ENCODE peak calls at places on chromosomes 6 and 20, in six cellular contexts. N is left ventricle myocardium inferior; R is spleen; K is effector memory CD4-positive, alpha-beta T cell; U is upper lobe of right lung; A is heart right ventricle. D is an unnamed sample.
A peak's percentile ranks its signal among the peaks of the same experiment; 100 is the strongest.

GRCh38 chr6:49553353-49553752 is 2.9 kb downstream of the C6orf141 start:
- DNase-seq in K (no peak), A (no peak), R (no peak), U (no peak), N (no peak), D (peak; percentile 55)

GRCh38 chr6:137234505-137234863 is 15.3 kb upstream of the IFNGR1 start:
- DNase-seq in N (no peak), A (no peak), U (no peak), R (no peak), K (no peak), D (peak; percentile 27)

GRCh38 chr20:56855693-56856092 is 226.6 kb downstream of the TFAP2C start:
- DNase-seq in N (no peak), K (no peak), R (no peak), A (no peak), U (no peak), D (no peak)

GRCh38 chr6:36851149-36851614 is 11.9 kb upstream of the CPNE5 start:
- DNase-seq in U (no peak), A (peak; percentile 71), N (no peak), K (no peak), R (no peak), D (peak; percentile 93)

GRCh38 chr6:28816909-28817807 is 106.6 kb downstream of the TRIM27 start:
- DNase-seq in A (no peak), U (no peak), R (no peak), N (no peak), K (no peak), D (peak; percentile 45)

GRCh38 chr6:17418281-17419188 is 25.1 kb downstream of the CAP2 start:
- DNase-seq in R (no peak), K (no peak), N (no peak), A (no peak), U (no peak), D (peak; percentile 92)

GRCh38 chr6:142474446-142475289 is 172.9 kb downstream of the ADGRG6 start:
- DNase-seq in N (no peak), R (no peak), A (no peak), K (no peak), U (peak; percentile 64), D (peak; percentile 40)

GRCh38 chr20:64188682-64189529 is 24.7 kb downstream of the MYT1 start:
- DNase-seq in K (no peak), R (no peak), A (no peak), U (no peak), N (no peak), D (no peak)

GRCh38 chr6:18207949-18208348 is 52.7 kb downstream of the KDM1B start:
- DNase-seq in K (no peak), A (no peak), N (no peak), U (no peak), R (no peak), D (no peak)

GRCh38 chr6:95515975-95516374 is 61.4 kb upstream of the MANEA start:
- DNase-seq in A (no peak), N (no peak), K (no peak), U (no peak), R (no peak), D (peak; percentile 78)

GRCh38 chr6:112249489-112249888 is 4.9 kb downstream of the LAMA4 start:
- DNase-seq in A (no peak), K (no peak), U (no peak), R (no peak), N (no peak), D (no peak)

GRCh38 chr6:38078671-38079070 is 259.1 kb downstream of the ZFAND3 start:
- DNase-seq in N (no peak), K (no peak), U (no peak), R (no peak), A (no peak), D (peak; percentile 56)

GRCh38 chr20:59123011-59123676 is 40.5 kb upstream of the ZNF831 start:
- DNase-seq in R (peak; percentile 86), U (no peak), N (no peak), A (no peak), K (no peak), D (no peak)

GRCh38 chr6:3139090-3139903 is 18.0 kb downstream of the TUBB2A start:
- DNase-seq in N (peak; percentile 50), K (no peak), U (peak; percentile 74), A (peak; percentile 50), R (no peak), D (peak; percentile 79)

GRCh38 chr20:55777641-55778040 is 227.7 kb downstream of the CBLN4 start:
- DNase-seq in R (no peak), A (no peak), K (no peak), N (no peak), U (no peak), D (no peak)
- H3K9me3 ChIP-seq in R (no peaks in the 10 kb centered on the region), A (no peaks in the 10 kb centered on the region), K (no peaks in the 10 kb centered on the region), N (no peaks in the 10 kb centered on the region), U (no peaks in the 10 kb centered on the region), D (no peaks in the 10 kb centered on the region)

GRCh38 chr6:154169193-154169847 is 130.3 kb downstream of the OPRM1 start:
- DNase-seq in N (no peak), U (peak; percentile 70), K (no peak), R (no peak), A (no peak), D (no peak)
- H3K9me3 ChIP-seq in N (peaks cover 10% of the 10 kb centered on the region), U (no peaks in the 10 kb centered on the region), K (no peaks in the 10 kb centered on the region), R (no peaks in the 10 kb centered on the region), A (no peaks in the 10 kb centered on the region), D (no peaks in the 10 kb centered on the region)

GRCh38 chr6:117602899-117603588 is 733 bp upstream of the GOPC start:
- DNase-seq in U (no peak), K (no peak), N (no peak), A (no peak), R (no peak), D (no peak)

GRCh38 chr6:117605169-117605826 is 3.0 kb upstream of the GOPC start:
- DNase-seq in U (no peak), R (no peak), K (peak; percentile 25), A (peak; percentile 51), N (no peak), D (peak; percentile 42)

GRCh38 chr6:117600008-117600743 is 2.1 kb downstream of the GOPC start:
- DNase-seq in U (no peak), A (no peak), K (no peak), R (no peak), N (no peak), D (no peak)

GRCh38 chr6:117601811-117602150 is 530 bp downstream of the GOPC start:
- DNase-seq in R (no peak), N (peak; percentile 18), K (no peak), U (no peak), A (no peak), D (peak; percentile 12)

DNA sequence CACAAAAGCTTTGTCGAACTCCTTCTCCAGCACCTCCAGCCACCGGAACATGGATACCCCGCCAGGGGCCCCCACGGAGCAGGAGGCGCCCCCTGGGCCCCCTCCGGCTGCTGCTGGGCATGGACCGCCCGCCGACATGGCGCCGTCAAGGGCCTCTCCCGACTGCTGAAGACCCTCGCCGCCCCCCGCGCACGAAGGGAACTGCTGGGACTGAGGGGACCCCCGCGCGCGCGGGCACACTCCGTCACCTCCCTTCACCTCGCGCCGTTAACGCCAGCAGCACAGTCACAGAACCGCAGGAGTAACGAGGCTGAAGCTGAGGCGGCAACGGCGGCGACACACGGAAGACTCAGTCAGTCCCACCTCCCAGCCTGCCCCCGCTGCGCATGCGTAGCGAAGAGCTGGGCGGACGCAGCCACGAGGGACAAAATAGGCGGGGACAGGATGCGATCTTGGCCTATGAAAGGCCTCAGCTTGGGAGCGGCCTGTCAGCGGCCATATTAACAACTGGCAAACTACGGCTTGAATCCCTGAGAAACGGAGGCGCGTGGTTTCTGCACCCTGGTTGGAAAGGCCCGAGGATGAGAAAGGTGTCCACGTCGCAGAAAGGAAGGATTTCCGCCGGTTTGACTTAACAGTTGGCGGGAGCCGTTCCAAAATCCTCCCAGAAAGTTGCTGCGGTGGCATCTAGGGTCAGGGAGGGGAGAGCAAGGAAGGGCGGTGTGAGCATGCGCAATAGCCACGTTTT is at the start of gene GOPC:
- DNase-seq in K (peak; percentile 93), N (peak; percentile 94), R (peak; percentile 98), A (peak; percentile 96), U (peak; percentile 97), D (peak; percentile 100)
- H3K9me3 ChIP-seq in K (no peaks in the 10 kb centered on the region), N (no peaks in the 10 kb centered on the region), R (no peaks in the 10 kb centered on the region), A (peaks cover under 1% of the 10 kb centered on the region), U (no peaks in the 10 kb centered on the region), D (no peaks in the 10 kb centered on the region)

GRCh38 chr6:169153401-169153800 is 100.2 kb downstream of the THBS2 start:
- DNase-seq in R (no peak), U (no peak), A (no peak), K (no peak), N (no peak), D (no peak)

GRCh38 chr6:169157474-169158181 is 96.0 kb downstream of the THBS2 start:
- DNase-seq in R (no peak), N (no peak), K (no peak), U (no peak), A (no peak), D (no peak)

GRCh38 chr6:169158182-169158573 is 95.5 kb downstream of the THBS2 start:
- DNase-seq in K (no peak), R (no peak), N (peak; percentile 52), A (peak; percentile 70), U (peak; percentile 67), D (no peak)

GRCh38 chr6:169156108-169156821 is 97.4 kb downstream of the THBS2 start:
- DNase-seq in N (no peak), A (no peak), K (no peak), R (no peak), U (no peak), D (no peak)

DNA sequence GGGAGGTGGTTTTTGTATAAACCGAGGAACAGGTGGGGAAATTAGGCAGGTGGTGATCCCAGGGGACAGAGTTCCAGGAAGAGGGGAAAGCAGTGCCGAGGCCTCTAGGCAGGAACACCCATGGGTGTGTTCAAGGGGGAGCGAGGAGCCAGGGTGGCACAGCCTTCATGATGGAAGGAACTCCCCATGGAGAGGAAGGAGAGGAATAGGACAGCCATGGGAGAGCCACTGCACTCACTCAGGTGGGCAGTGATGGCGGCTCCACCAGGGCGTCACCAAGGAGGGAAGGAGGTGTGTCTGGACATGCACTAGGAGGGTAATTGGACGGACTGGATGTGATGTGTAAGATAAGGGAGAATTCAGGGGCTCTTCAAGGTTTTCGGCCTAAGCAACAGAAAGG is 98.2 kb downstream of the THBS2 start:
- DNase-seq in A (no peak), N (no peak), R (no peak), K (no peak), U (no peak), D (no peak)
- H3K9me3 ChIP-seq in A (peaks cover 7% of the 10 kb centered on the region), N (peaks cover 7% of the 10 kb centered on the region), R (peaks cover 4% of the 10 kb centered on the region), K (no peaks in the 10 kb centered on the region), U (no peaks in the 10 kb centered on the region), D (peaks cover 2% of the 10 kb centered on the region)

GRCh38 chr6:170083236-170084051 is 207.4 kb downstream of the DLL1 start:
- DNase-seq in R (peak; percentile 51), A (no peak), N (peak; percentile 6), U (no peak), K (no peak), D (no peak)
- H3K9me3 ChIP-seq in R (no peaks in the 10 kb centered on the region), A (no peaks in the 10 kb centered on the region), N (no peaks in the 10 kb centered on the region), U (no peaks in the 10 kb centered on the region), K (no peaks in the 10 kb centered on the region), D (peaks cover 2% of the 10 kb centered on the region)